ENCODE peak calls at places on chromosome 1, in four cellular contexts. L is AG08395; C is HFFc6; J is naive thymus-derived CD4-positive, alpha-beta T cell. A is an unnamed sample.
A peak's percentile ranks its signal among the peaks of the same experiment; 100 is the strongest.

GRCh38 chr1:234768171-234768568 is 158.2 kb upstream of the IRF2BP2 start:
- DNase-seq in C (no peak), J (no peak), L (no peak), A (peak; percentile 61)

GRCh38 chr1:184888505-184888904 is 85.8 kb downstream of the NIBAN1 start:
- DNase-seq in J (no peak), L (peak; percentile 35), C (peak; percentile 71), A (no peak)

GRCh38 chr1:184287001-184287400 is 99.8 kb upstream of the C1orf21 start:
- DNase-seq in C (no peak), L (no peak), J (no peak), A (no peak)

GRCh38 chr1:45730075-45730779 is 20.2 kb downstream of the IPP start:
- DNase-seq in C (no peak), L (no peak), J (no peak), A (no peak)

GRCh38 chr1:205065666-205066065 is 18.6 kb downstream of the TMEM81 start:
- DNase-seq in C (no peak), J (no peak), L (no peak), A (no peak)

GRCh38 chr1:204357551-204357950 is 2.2 kb downstream of the PLEKHA6 start:
- DNase-seq in L (no peak), J (no peak), C (no peak), A (peak; percentile 29)

GRCh38 chr1:3050603-3051002 is 18.4 kb upstream of the PRDM16 start:
- DNase-seq in J (no peak), C (no peak), L (no peak), A (no peak)

GRCh38 chr1:113657556-113658063 is 101.7 kb downstream of the PHTF1 start:
- DNase-seq in L (no peak), J (no peak), C (no peak), A (no peak)

GRCh38 chr1:116764906-116765862 is 11.0 kb downstream of the CD2 start:
- DNase-seq in J (no peak), L (no peak), C (no peak), A (no peak)

GRCh38 chr1:226547754-226548191 is 791 bp upstream of the STUM start:
- DNase-seq in J (no peak), C (peak; percentile 71), L (peak; percentile 91), A (peak; percentile 83)

GRCh38 chr1:203906932-203907331 is 45.5 kb downstream of the SNRPE start:
- DNase-seq in C (peak; percentile 87), J (no peak), L (peak; percentile 94), A (no peak)

GRCh38 chr1:13725714-13726175 is 25.8 kb downstream of the PRDM2 start:
- DNase-seq in J (no peak), L (peak; percentile 47), C (peak; percentile 5), A (peak; percentile 78)

GRCh38 chr1:225373155-225373554 is 54.7 kb downstream of the LBR start:
- DNase-seq in L (no peak), C (no peak), J (no peak), A (no peak)

GRCh38 chr1:156479093-156480014 is 21.2 kb downstream of the MEF2D start:
- DNase-seq in L (no peak), J (no peak), C (no peak), A (no peak)

GRCh38 chr1:26733982-26734381 is 38.2 kb downstream of the ARID1A start:
- DNase-seq in L (peak; percentile 74), J (no peak), C (peak; percentile 70), A (no peak)

GRCh38 chr1:199264283-199264682 is 625.4 kb downstream of the PTPRC start:
- DNase-seq in L (no peak), C (no peak), J (no peak), A (no peak)

GRCh38 chr1:43691871-43692815 is 15.2 kb upstream of the ST3GAL3 start:
- DNase-seq in L (no peak), C (no peak), J (no peak), A (no peak)

GRCh38 chr1:14602131-14602530 is 3.6 kb downstream of the KAZN start:
- DNase-seq in C (no peak), L (peak; percentile 60), J (no peak), A (no peak)

GRCh38 chr1:9874959-9875635 is 35.0 kb downstream of the CTNNBIP1 start:
- DNase-seq in C (peak; percentile 41), L (peak; percentile 94), J (peak; percentile 54), A (peak; percentile 85)

GRCh38 chr1:58155418-58156123 is 391.0 kb downstream of the OMA1 start:
- DNase-seq in C (no peak), L (no peak), J (no peak), A (no peak)

GRCh38 chr1:103517380-103518047 is 8.0 kb upstream of the RNPC3 start:
- DNase-seq in J (no peak), L (no peak), C (peak; percentile 23), A (no peak)

A was measured in B cell.